ENCODE peak calls at places on chromosomes 4 and X, in four cellular contexts. K, Q, F and R are unnamed samples.

GRCh38 chr4:105624530-105624929 is 72.1 kb downstream of the ARHGEF38 start:
- DNase-seq in K (no peak), F (no peak), Q (no peak), R (no peak)

GRCh38 chr4:24489870-24490269 is 94.5 kb downstream of the DHX15 start:
- DNase-seq in K (no peak), Q (no peak), F (no peak), R (no peak)

GRCh38 chr4:185469539-185470154 is 1.9 kb downstream of the CCDC110 start:
- DNase-seq in K (no peak), Q (peak; percentile 20), F (no peak), R (no peak)

GRCh38 chr4:125388653-125389052 is 73.9 kb downstream of the FAT4 start:
- DNase-seq in F (no peak), K (no peak), Q (no peak), R (no peak)

GRCh38 chr4:4260185-4260751 is 12.2 kb upstream of the TMEM128 start:
- DNase-seq in F (no peak), Q (no peak), K (no peak), R (no peak)

GRCh38 chrX:154508346-154508745 is 7.7 kb downstream of the FAM3A start:
- DNase-seq in K (no peak), F (no peak), Q (no peak), R (no peak)

GRCh38 chr4:149952101-149952500 is 126.1 kb upstream of the DCLK2 start:
- DNase-seq in Q (no peak), K (no peak), F (no peak), R (no peak)

GRCh38 chr4:173509031-173510001 is 20.7 kb downstream of the HAND2 start:
- DNase-seq in K (no peak), F (no peak), Q (no peak), R (no peak)

GRCh38 chr4:33091961-33092360 is 2371.8 kb downstream of the PCDH7 start:
- DNase-seq in F (no peak), Q (no peak), K (no peak), R (no peak)

GRCh38 chr4:76090241-76090691 is 15.8 kb downstream of the ART3 start:
- DNase-seq in K (no peak), Q (no peak), F (no peak), R (no peak)

GRCh38 chrX:13149702-13150101 is 105.3 kb upstream of the FAM9C start:
- DNase-seq in K (no peak), Q (no peak), F (no peak), R (no peak)

GRCh38 chr4:6275898-6276563 is 6.4 kb downstream of the WFS1 start:
- DNase-seq in F (no peak), K (no peak), Q (peak; percentile 16), R (no peak)

GRCh38 chrX:32116047-32116446 is 1044.2 kb upstream of the FTHL17 start:
- DNase-seq in K (no peak), Q (no peak), F (no peak), R (no peak)

GRCh38 chr4:174282836-174283506 is 496 bp downstream of the FBXO8 start:
- DNase-seq in Q (peak; percentile 84), K (peak; percentile 77), F (peak; percentile 64), R (peak; percentile 80)

GRCh38 chr4:101271516-101271915 is 75.8 kb downstream of the PPP3CA start:
- DNase-seq in Q (no peak), F (no peak), K (no peak), R (no peak)

GRCh38 chrX:2819345-2820130 is 9.2 kb upstream of the GYG2 start:
- DNase-seq in F (no peak), Q (no peak), K (no peak), R (peak; percentile 23)

GRCh38 chrX:18946157-18946556 is 37.8 kb downstream of the PHKA2 start:
- DNase-seq in Q (no peak), F (no peak), K (no peak), R (no peak)

GRCh38 chrX:133660356-133660755 is 245.1 kb upstream of the GPC4 start:
- DNase-seq in K (no peak), F (no peak), Q (no peak), R (no peak)